ENCODE peak calls at places on chromosomes 5 and 9, in seven cellular contexts. G, N, V, Q, W, J and U are unnamed samples.
A peak's percentile ranks its signal among the peaks of the same experiment; 100 is the strongest.

GRCh38 chr5:178288373-178289368 is 56.1 kb upstream of the PHYKPL start:
- DNase-seq in G (peak; percentile 45), N (no peak), V (no peak), Q (peak; percentile 29), W (no peak), J (peak; percentile 33), U (no peak)

GRCh38 chr9:121197135-121197534 is 4.5 kb downstream of the RAB14 start:
- DNase-seq in G (no peak), N (no peak), V (no peak), Q (no peak), W (no peak), J (no peak), U (no peak)

GRCh38 chr5:95668728-95669127 is 14.1 kb downstream of the SPATA9 start:
- DNase-seq in G (no peak), N (no peak), V (no peak), Q (no peak), W (peak; percentile 20), J (no peak), U (no peak)

GRCh38 chr5:73419414-73420390 is 28.9 kb downstream of the FOXD1 start:
- DNase-seq in G (peak; percentile 66), N (no peak), V (no peak), Q (no peak), W (peak; percentile 90), J (no peak), U (no peak)

GRCh38 chr5:167899490-167899889 is 392.0 kb upstream of the WWC1 start:
- DNase-seq in G (no peak), N (no peak), V (no peak), Q (no peak), W (peak; percentile 13), J (no peak), U (no peak)

GRCh38 chr9:79013715-79014610 is 557.8 kb upstream of the TLE4 start:
- DNase-seq in G (no peak), N (no peak), V (no peak), Q (no peak), W (no peak), J (no peak), U (no peak)

GRCh38 chr9:19087601-19088000 is 15.1 kb downstream of the HAUS6 start:
- DNase-seq in G (no peak), N (no peak), V (no peak), Q (peak; percentile 55), W (peak; percentile 79), J (no peak), U (no peak)

GRCh38 chr5:91318727-91319126 is 64.4 kb downstream of the ARRDC3 start:
- DNase-seq in G (no peak), N (no peak), V (peak; percentile 14), Q (no peak), W (no peak), J (no peak), U (no peak)

GRCh38 chr5:10564838-10565784 is 1.2 kb downstream of the ANKRD33B start:
- DNase-seq in G (peak; percentile 60), N (no peak), V (no peak), Q (no peak), W (no peak), J (peak; percentile 74), U (no peak)

GRCh38 chr5:2914991-2915484 is 163.6 kb upstream of the IRX2 start:
- DNase-seq in G (no peak), N (no peak), V (no peak), Q (no peak), W (no peak), J (no peak), U (no peak)

GRCh38 chr5:81303563-81303962 is 2.2 kb downstream of the ZCCHC9 start:
- DNase-seq in G (no peak), N (no peak), V (no peak), Q (no peak), W (peak; percentile 64), J (no peak), U (peak; percentile 93)

GRCh38 chr5:87127426-87127825 is 140.3 kb upstream of the RASA1 start:
- DNase-seq in G (no peak), N (no peak), V (no peak), Q (no peak), W (peak; percentile 24), J (no peak), U (no peak)

GRCh38 chr5:83711982-83712601 is 8.6 kb downstream of the HAPLN1 start:
- DNase-seq in G (no peak), N (no peak), V (no peak), Q (no peak), W (peak; percentile 54), J (no peak), U (peak; percentile 24)

GRCh38 chr5:74465724-74466123 is 174.8 kb downstream of the ENC1 start:
- DNase-seq in G (no peak), N (no peak), V (no peak), Q (no peak), W (no peak), J (no peak), U (no peak)

GRCh38 chr9:21873540-21874221 is 71.2 kb downstream of the MTAP start:
- DNase-seq in G (no peak), N (no peak), V (no peak), Q (no peak), W (peak; percentile 39), J (no peak), U (no peak)

GRCh38 chr5:96893342-96893741 is 17.0 kb downstream of the ERAP2 start:
- DNase-seq in G (no peak), N (no peak), V (no peak), Q (no peak), W (peak; percentile 67), J (no peak), U (no peak)

GRCh38 chr9:134724231-134724911 is 82.8 kb downstream of the COL5A1 start:
- DNase-seq in G (peak; percentile 89), N (no peak), V (no peak), Q (no peak), W (peak; percentile 65), J (no peak), U (no peak)

GRCh38 chr5:78566747-78567449 is 81.7 kb downstream of the LHFPL2 start:
- DNase-seq in G (no peak), N (no peak), V (no peak), Q (no peak), W (peak; percentile 28), J (no peak), U (no peak)

GRCh38 chr9:130173462-130173876 is 1.3 kb downstream of the NCS1 start:
- DNase-seq in G (no peak), N (no peak), V (no peak), Q (no peak), W (peak; percentile 15), J (no peak), U (no peak)

GRCh38 chr5:92518318-92518913 is 1062.6 kb downstream of the NR2F1-AS1 start:
- DNase-seq in G (no peak), N (no peak), V (no peak), Q (no peak), W (peak; percentile 67), J (no peak), U (no peak)

GRCh38 chr5:1194378-1194777 is 7.0 kb upstream of the SLC6A19 start:
- DNase-seq in G (no peak), N (no peak), V (no peak), Q (no peak), W (no peak), J (no peak), U (no peak)

GRCh38 chr5:120535900-120536299 is 71.8 kb downstream of the PRR16 start:
- DNase-seq in G (no peak), N (no peak), V (no peak), Q (no peak), W (peak; percentile 50), J (no peak), U (no peak)

GRCh38 chr5:57822651-57823050 is 340.0 kb upstream of the ACTBL2 start:
- DNase-seq in G (no peak), N (no peak), V (no peak), Q (no peak), W (no peak), J (no peak), U (no peak)

GRCh38 chr9:126702501-126703329 is 89.0 kb downstream of the LMX1B start:
- DNase-seq in G (no peak), N (no peak), V (no peak), Q (no peak), W (no peak), J (no peak), U (no peak)

GRCh38 chr9:111271481-111272080 is 58.4 kb downstream of the OR2K2 start:
- DNase-seq in G (no peak), N (no peak), V (no peak), Q (no peak), W (peak; percentile 38), J (no peak), U (no peak)

GRCh38 chr5:149448831-149449714 is 70.0 kb upstream of the IL17B start:
- DNase-seq in G (no peak), N (no peak), V (no peak), Q (no peak), W (peak; percentile 62), J (no peak), U (no peak)

GRCh38 chr9:75041041-75041440 is 12.9 kb upstream of the CARNMT1 start:
- DNase-seq in G (no peak), N (no peak), V (no peak), Q (no peak), W (no peak), J (no peak), U (no peak)

GRCh38 chr5:172160506-172160905 is 27.5 kb downstream of the STK10 start:
- DNase-seq in G (no peak), N (no peak), V (no peak), Q (no peak), W (no peak), J (no peak), U (no peak)
- H3K4me1 ChIP-seq in G (peaks cover 8% of the 10 kb centered on the region), N (peaks cover 58% of the 10 kb centered on the region), V (peaks cover 43% of the 10 kb centered on the region), Q (no peaks in the 10 kb centered on the region), W (peaks cover 10% of the 10 kb centered on the region), J (peaks cover 52% of the 10 kb centered on the region), U (no peaks in the 10 kb centered on the region)

DNA sequence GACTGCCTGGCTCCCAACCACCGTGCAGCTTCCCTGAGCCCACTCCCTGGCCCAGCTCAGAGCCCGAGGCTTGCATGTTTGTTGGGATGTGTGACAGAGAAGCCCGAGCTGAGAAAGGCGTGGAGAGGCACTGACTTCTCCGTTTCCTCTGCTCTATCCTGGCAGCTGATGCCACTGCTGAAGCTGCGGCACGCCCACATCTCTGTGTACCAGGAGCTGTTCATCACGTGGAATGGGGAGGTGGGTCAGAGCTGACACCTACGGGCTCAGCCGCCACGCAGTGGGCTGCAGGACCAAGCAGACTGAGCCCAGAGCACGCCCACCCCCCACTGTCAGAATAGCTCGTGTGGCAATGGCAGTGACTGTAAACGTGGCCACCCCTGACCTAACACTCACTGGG is 9.3 kb downstream of the STKLD1 start:
- DNase-seq in G (no peak), N (no peak), V (no peak), Q (no peak), W (no peak), J (no peak), U (no peak)
- H3K4me1 ChIP-seq in G (no peaks in the 10 kb centered on the region), N (no peaks in the 10 kb centered on the region), V (no peaks in the 10 kb centered on the region), Q (no peaks in the 10 kb centered on the region), W (no peaks in the 10 kb centered on the region), J (no peaks in the 10 kb centered on the region), U (no peaks in the 10 kb centered on the region)

DNA sequence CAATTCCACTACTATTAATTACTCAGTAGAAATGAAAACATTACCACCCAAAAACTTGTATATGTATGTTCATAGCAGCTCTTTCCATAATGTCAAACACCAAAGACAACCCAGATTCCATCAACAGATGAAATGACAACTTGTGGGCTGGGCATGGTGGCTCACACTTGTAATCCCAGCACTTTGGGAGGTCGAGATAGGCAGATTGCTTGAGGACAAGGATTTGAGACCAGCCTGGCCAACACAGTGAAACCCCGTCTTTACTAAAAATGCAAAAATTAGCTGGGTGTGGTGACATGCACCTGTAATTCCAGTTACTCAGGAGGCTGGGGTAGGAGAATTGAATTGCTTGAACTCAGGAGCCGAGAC is 11.5 kb downstream of the UIMC1 start:
- DNase-seq in G (no peak), N (no peak), V (no peak), Q (no peak), W (no peak), J (no peak), U (no peak)
- H3K4me1 ChIP-seq in G (peaks cover 13% of the 10 kb centered on the region), N (peaks cover 9% of the 10 kb centered on the region), V (peaks cover 12% of the 10 kb centered on the region), Q (peaks cover 6% of the 10 kb centered on the region), W (peaks cover 4% of the 10 kb centered on the region), J (peaks cover 30% of the 10 kb centered on the region), U (no peaks in the 10 kb centered on the region)

GRCh38 chr5:172905771-172906170 is 53.5 kb upstream of the RPL26L1 start:
- DNase-seq in G (no peak), N (no peak), V (no peak), Q (no peak), W (no peak), J (no peak), U (no peak)
- H3K4me1 ChIP-seq in G (peaks cover 54% of the 10 kb centered on the region), N (no peaks in the 10 kb centered on the region), V (no peaks in the 10 kb centered on the region), Q (no peaks in the 10 kb centered on the region), W (peaks cover 47% of the 10 kb centered on the region), J (peaks cover 63% of the 10 kb centered on the region), U (peaks cover 72% of the 10 kb centered on the region)